ENCODE peak calls at places on chromosomes 16 and 17, in five cellular contexts. S is LHCN-M2; I is A549; B is naive thymus-derived CD8-positive, alpha-beta T cell; Z is stimulated activated CD4-positive, alpha-beta T cell treated with anti-CD3 and anti-CD28 coated beads, Interleukin-4, amount 100 ng/mL, for 4 hours. Y is an unnamed sample.

GRCh38 chr16:12703935-12704334 is 99.8 kb downstream of the CPPED1 start:
- DNase-seq in S (no peak), I (no peak), B (no peak), Z (no peak), Y (no peak)

GRCh38 chr16:86580798-86581185 is 2.4 kb downstream of the FOXL1 start:
- DNase-seq in S (no peak), Z (no peak), I (no peak), B (no peak), Y (no peak)

GRCh38 chr17:45326566-45326965 is 9.7 kb upstream of the MAP3K14 start:
- DNase-seq in S (no peak), I (no peak), Z (no peak), B (no peak), Y (no peak)

GRCh38 chr17:82105882-82106696 is 8.1 kb upstream of the FASN start:
- DNase-seq in Z (peak), B (peak), I (peak), S (peak), Y (no peak)

GRCh38 chr17:691423-691822 is 23.2 kb downstream of the VPS53 start:
- DNase-seq in I (no peak), S (peak), B (no peak), Z (no peak), Y (no peak)

GRCh38 chr17:74280093-74280513 is 6.1 kb downstream of the DNAI2 start:
- DNase-seq in B (peak), S (no peak), I (no peak), Z (peak), Y (no peak)

GRCh38 chr17:63442549-63443035 is 3.5 kb downstream of the CYB561 start:
- DNase-seq in Z (no peak), I (no peak), B (no peak), S (no peak), Y (no peak)

GRCh38 chr16:86494039-86494564 is 16.2 kb upstream of the FOXF1 start:
- DNase-seq in Z (no peak), I (no peak), B (no peak), S (no peak), Y (no peak)

GRCh38 chr16:81755915-81756644 is 23.0 kb upstream of the PLCG2 start:
- DNase-seq in Z (no peak), S (no peak), I (no peak), B (no peak), Y (no peak)

GRCh38 chr16:82007189-82007588 is 4.1 kb downstream of the SDR42E1 start:
- DNase-seq in Z (no peak), I (no peak), S (no peak), B (no peak), Y (no peak)

GRCh38 chr17:74866198-74866835 is 6.5 kb downstream of the FDXR start:
- DNase-seq in S (no peak), Z (no peak), B (no peak), I (no peak), Y (no peak)

GRCh38 chr17:2025622-2026309 is 632 bp upstream of the RTN4RL1 start:
- DNase-seq in Z (no peak), I (peak), S (peak), B (no peak), Y (peak)

GRCh38 chr16:56281256-56281805 is 90.0 kb downstream of the GNAO1 start:
- DNase-seq in B (no peak), S (no peak), Z (no peak), I (peak), Y (no peak)

GRCh38 chr16:76488065-76488417 is 210.8 kb downstream of the CNTNAP4 start:
- DNase-seq in I (no peak), Z (no peak), B (no peak), S (no peak), Y (no peak)

GRCh38 chr16:53258809-53259208 is 175.5 kb upstream of the RBL2 start:
- DNase-seq in B (no peak), Z (no peak), S (no peak), I (no peak), Y (no peak)

GRCh38 chr16:27377666-27378485 is 24.1 kb upstream of the IL21R start:
- DNase-seq in I (no peak), B (no peak), Z (no peak), S (no peak), Y (no peak)

GRCh38 chr16:19808061-19808621 is 76.5 kb downstream of the GPRC5B start:
- DNase-seq in I (peak), Z (no peak), B (no peak), S (no peak), Y (no peak)

GRCh38 chr17:51441431-51441830 is 181.1 kb downstream of the UTP18 start:
- DNase-seq in B (no peak), S (no peak), Z (no peak), I (no peak), Y (no peak)

GRCh38 chr17:27282054-27282501 is 11.8 kb upstream of the WSB1 start:
- DNase-seq in Z (no peak), S (no peak), B (no peak), I (no peak), Y (no peak)

GRCh38 chr16:28494141-28494851 is at the start of gene APOBR:
- DNase-seq in I (no peak), B (peak), S (no peak), Z (peak), Y (no peak)

GRCh38 chr17:14198575-14198974 is 38.1 kb downstream of the CDRT15 start:
- DNase-seq in Z (no peak), I (no peak), S (no peak), B (no peak), Y (no peak)

GRCh38 chr16:31179153-31179746 is 689 bp upstream of the FUS start:
- DNase-seq in S (no peak), B (no peak), Z (no peak), I (no peak), Y (no peak)

GRCh38 chr16:89446136-89446974 is 44.0 kb downstream of the ANKRD11 start:
- DNase-seq in Z (no peak), S (no peak), I (no peak), B (peak), Y (no peak)

GRCh38 chr16:47143329-47143676 is 442 bp downstream of the NETO2 start:
- DNase-seq in Z (peak), B (peak), S (peak), I (peak), Y (no peak)

GRCh38 chr16:48720266-48720665 is 110.3 kb upstream of the N4BP1 start:
- DNase-seq in Z (no peak), B (no peak), S (no peak), I (no peak), Y (no peak)

GRCh38 chr16:67458121-67458641 is 22.8 kb downstream of the ATP6V0D1 start:
- DNase-seq in B (no peak), I (no peak), Z (no peak), S (peak), Y (no peak)

GRCh38 chr17:76405607-76405966 is 21.2 kb downstream of the SPHK1 start:
- DNase-seq in I (no peak), B (no peak), S (no peak), Z (no peak), Y (no peak)

Y was measured in right atrium auricular region.